ENCODE peak calls at places on chromosomes 1 and 21, in four cellular contexts. One of them, this sample, is unnamed.

GRCh38 chr1:198019126-198019525 is 102.0 kb downstream of the LHX9 start:
- DNase-seq in G401: no peak
- DNase-seq in NB4: no peak
- DNase-seq in astrocyte of the cerebellum: no peak
- DNase-seq in this sample: no peak

GRCh38 chr1:25026757-25027450 is 96.8 kb upstream of the RUNX3 start:
- DNase-seq in NB4: no peak
- DNase-seq in G401: no peak
- DNase-seq in astrocyte of the cerebellum: no peak
- DNase-seq in this sample: no peak

GRCh38 chr1:197737916-197738315 is 37.4 kb downstream of the DENND1B start:
- DNase-seq in astrocyte of the cerebellum: no peak
- DNase-seq in NB4: no peak
- DNase-seq in G401: peak
- DNase-seq in this sample: no peak

GRCh38 chr1:172356620-172357019 is 63.9 kb upstream of the C1orf105 start:
- DNase-seq in NB4: no peak
- DNase-seq in G401: peak
- DNase-seq in astrocyte of the cerebellum: no peak
- DNase-seq in this sample: peak

GRCh38 chr1:112722601-112723510 is 7.7 kb upstream of the PPM1J start:
- DNase-seq in NB4: no peak
- DNase-seq in astrocyte of the cerebellum: no peak
- DNase-seq in G401: peak
- DNase-seq in this sample: no peak

GRCh38 chr1:95169544-95169943 is 52.4 kb downstream of the TLCD4 start:
- DNase-seq in NB4: no peak
- DNase-seq in G401: no peak
- DNase-seq in astrocyte of the cerebellum: no peak
- DNase-seq in this sample: peak

GRCh38 chr1:112536561-112536960 is 27.8 kb downstream of the WNT2B start:
- DNase-seq in astrocyte of the cerebellum: peak
- DNase-seq in G401: no peak
- DNase-seq in NB4: no peak
- DNase-seq in this sample: no peak

GRCh38 chr21:43771199-43771675 is 4.9 kb downstream of the CSTB start:
- DNase-seq in NB4: peak
- DNase-seq in G401: no peak
- DNase-seq in astrocyte of the cerebellum: no peak
- DNase-seq in this sample: no peak

This sample was measured in OCI-M1.